ENCODE peak calls at places on chromosomes 5 and 9, in six cellular contexts. U, T, D, A, I and G are unnamed samples.

GRCh38 chr5:171595801-171596231 is 176.4 kb downstream of the FGF18 start:
- DNase-seq in U (peak), A (no peak), I (no peak), D (peak), T (peak), G (peak)

GRCh38 chr9:2281803-2282185 is 266.6 kb downstream of the SMARCA2 start:
- DNase-seq in A (no peak), D (no peak), U (no peak), I (no peak), T (no peak), G (no peak)

GRCh38 chr9:138099803-138100598 is 222.4 kb downstream of the CACNA1B start:
- DNase-seq in D (no peak), T (no peak), I (no peak), A (no peak), U (no peak), G (no peak)

GRCh38 chr5:37701868-37702267 is 138.0 kb downstream of the GDNF start:
- DNase-seq in D (no peak), A (no peak), I (no peak), T (no peak), U (no peak), G (no peak)

GRCh38 chr5:1792842-1793266 is 6.8 kb downstream of the MRPL36 start:
- DNase-seq in A (no peak), D (peak), T (peak), I (peak), U (no peak), G (no peak)

GRCh38 chr9:113309204-113309813 is 6.1 kb upstream of the RNF183 start:
- DNase-seq in D (peak), I (peak), U (no peak), A (peak), T (no peak), G (peak)

GRCh38 chr5:98770911-98771322 is 2.5 kb upstream of the RGMB start:
- DNase-seq in U (no peak), T (no peak), I (no peak), D (peak), A (no peak), G (no peak)

GRCh38 chr9:113909421-113909820 is 33.3 kb downstream of the ZNF618 start:
- DNase-seq in T (no peak), A (no peak), I (no peak), D (no peak), U (no peak), G (no peak)

GRCh38 chr9:69157751-69158466 is 16.2 kb upstream of the TJP2 start:
- DNase-seq in D (peak), U (peak), I (no peak), T (peak), A (no peak), G (no peak)

GRCh38 chr5:32126691-32127090 is 47.4 kb downstream of the GOLPH3 start:
- DNase-seq in T (no peak), D (peak), U (no peak), A (no peak), I (no peak), G (no peak)

GRCh38 chr9:110198357-110198756 is 9.6 kb downstream of the C9orf152 start:
- DNase-seq in D (no peak), T (no peak), U (no peak), A (no peak), I (no peak), G (no peak)

GRCh38 chr9:132481467-132481866 is 71.5 kb downstream of the CFAP77 start:
- DNase-seq in I (no peak), U (no peak), D (no peak), A (no peak), T (no peak), G (no peak)

GRCh38 chr5:132742626-132743025 is 4.6 kb upstream of the CCNI2 start:
- DNase-seq in U (no peak), D (no peak), T (no peak), I (no peak), A (no peak), G (no peak)